ENCODE peak calls at places on chromosome 14, in seven cellular contexts. One of them, this sample, is unnamed.

GRCh38 chr14:65833256-65833880 is 420.8 kb downstream of the FUT8 start:
- DNase-seq in GM04504: no peak
- DNase-seq in omental fat pad: no peak
- DNase-seq in cardiac fibroblast: no peak
- DNase-seq in T-helper 9 cell: no peak
- DNase-seq in Panc1: no peak
- DNase-seq in T-helper 2 cell: no peak
- DNase-seq in this sample: no peak

GRCh38 chr14:74289801-74290200 is 12.9 kb downstream of the ABCD4 start:
- DNase-seq in GM04504: no peak
- DNase-seq in omental fat pad: no peak
- DNase-seq in cardiac fibroblast: no peak
- DNase-seq in T-helper 9 cell: no peak
- DNase-seq in Panc1: no peak
- DNase-seq in T-helper 2 cell: no peak
- DNase-seq in this sample: no peak

GRCh38 chr14:38404100-38404541 is 148.2 kb upstream of the CLEC14A start:
- DNase-seq in GM04504: peak; percentile 79
- DNase-seq in omental fat pad: no peak
- DNase-seq in cardiac fibroblast: peak; percentile 90
- DNase-seq in T-helper 9 cell: no peak
- DNase-seq in Panc1: no peak
- DNase-seq in T-helper 2 cell: no peak
- DNase-seq in this sample: no peak

GRCh38 chr14:21385170-21385904 is 1.5 kb upstream of the SUPT16H start:
- DNase-seq in GM04504: no peak
- DNase-seq in omental fat pad: no peak
- DNase-seq in cardiac fibroblast: no peak
- DNase-seq in T-helper 9 cell: no peak
- DNase-seq in Panc1: no peak
- DNase-seq in T-helper 2 cell: no peak
- DNase-seq in this sample: no peak

GRCh38 chr14:21072781-21073339 is 2.8 kb downstream of the ARHGEF40 start:
- DNase-seq in GM04504: no peak
- DNase-seq in omental fat pad: no peak
- DNase-seq in cardiac fibroblast: no peak
- DNase-seq in T-helper 9 cell: no peak
- DNase-seq in Panc1: no peak
- DNase-seq in T-helper 2 cell: no peak
- DNase-seq in this sample: no peak

GRCh38 chr14:43729149-43729548 is 777.9 kb downstream of the FSCB start:
- DNase-seq in GM04504: no peak
- DNase-seq in omental fat pad: no peak
- DNase-seq in cardiac fibroblast: no peak
- DNase-seq in T-helper 9 cell: no peak
- DNase-seq in Panc1: no peak
- DNase-seq in T-helper 2 cell: no peak
- DNase-seq in this sample: no peak

GRCh38 chr14:105496831-105497591 is 6.0 kb downstream of the TEDC1 start:
- DNase-seq in GM04504: no peak
- DNase-seq in omental fat pad: no peak
- DNase-seq in cardiac fibroblast: no peak
- DNase-seq in T-helper 9 cell: no peak
- DNase-seq in Panc1: no peak
- DNase-seq in T-helper 2 cell: no peak
- DNase-seq in this sample: no peak

GRCh38 chr14:92988786-92989755 is 66.1 kb downstream of the CHGA start:
- DNase-seq in GM04504: no peak
- DNase-seq in omental fat pad: no peak
- DNase-seq in cardiac fibroblast: no peak
- DNase-seq in T-helper 9 cell: no peak
- DNase-seq in Panc1: no peak
- DNase-seq in T-helper 2 cell: no peak
- DNase-seq in this sample: no peak

GRCh38 chr14:89853976-89854693 is 100.4 kb downstream of the EFCAB11 start:
- DNase-seq in GM04504: no peak
- DNase-seq in omental fat pad: no peak
- DNase-seq in cardiac fibroblast: no peak
- DNase-seq in T-helper 9 cell: no peak
- DNase-seq in Panc1: no peak
- DNase-seq in T-helper 2 cell: no peak
- DNase-seq in this sample: no peak

GRCh38 chr14:67485501-67486095 is 2.9 kb downstream of the TMEM229B start:
- DNase-seq in GM04504: no peak
- DNase-seq in omental fat pad: no peak
- DNase-seq in cardiac fibroblast: peak; percentile 7
- DNase-seq in T-helper 9 cell: no peak
- DNase-seq in Panc1: no peak
- DNase-seq in T-helper 2 cell: no peak
- DNase-seq in this sample: no peak

GRCh38 chr14:105850853-105851581 is 324.6 kb downstream of the TMEM121 start:
- DNase-seq in GM04504: no peak
- DNase-seq in omental fat pad: no peak
- DNase-seq in cardiac fibroblast: no peak
- DNase-seq in T-helper 9 cell: no peak
- DNase-seq in Panc1: no peak
- DNase-seq in T-helper 2 cell: no peak
- DNase-seq in this sample: no peak

GRCh38 chr14:92613008-92613658 is 99.6 kb downstream of the RIN3 start:
- DNase-seq in GM04504: no peak
- DNase-seq in omental fat pad: no peak
- DNase-seq in cardiac fibroblast: no peak
- DNase-seq in T-helper 9 cell: peak; percentile 50
- DNase-seq in Panc1: no peak
- DNase-seq in T-helper 2 cell: no peak
- DNase-seq in this sample: no peak

GRCh38 chr14:101476931-101477553 is 84.3 kb upstream of the DIO3 start:
- DNase-seq in GM04504: no peak
- DNase-seq in omental fat pad: peak; percentile 2
- DNase-seq in cardiac fibroblast: no peak
- DNase-seq in T-helper 9 cell: no peak
- DNase-seq in Panc1: peak; percentile 65
- DNase-seq in T-helper 2 cell: no peak
- DNase-seq in this sample: no peak

GRCh38 chr14:80425686-80426085 is 214.4 kb upstream of the DIO2 start:
- DNase-seq in GM04504: peak; percentile 80
- DNase-seq in omental fat pad: no peak
- DNase-seq in cardiac fibroblast: peak; percentile 98
- DNase-seq in T-helper 9 cell: no peak
- DNase-seq in Panc1: peak; percentile 24
- DNase-seq in T-helper 2 cell: no peak
- DNase-seq in this sample: peak; percentile 82

GRCh38 chr14:76867536-76868452 is 41.6 kb downstream of the LRRC74A start:
- DNase-seq in GM04504: no peak
- DNase-seq in omental fat pad: no peak
- DNase-seq in cardiac fibroblast: no peak
- DNase-seq in T-helper 9 cell: peak; percentile 11
- DNase-seq in Panc1: no peak
- DNase-seq in T-helper 2 cell: no peak
- DNase-seq in this sample: no peak

GRCh38 chr14:99133563-99134332 is 138.2 kb downstream of the BCL11B start:
- DNase-seq in GM04504: no peak
- DNase-seq in omental fat pad: no peak
- DNase-seq in cardiac fibroblast: no peak
- DNase-seq in T-helper 9 cell: no peak
- DNase-seq in Panc1: no peak
- DNase-seq in T-helper 2 cell: no peak
- DNase-seq in this sample: no peak

GRCh38 chr14:22159049-22159448 is 430.0 kb downstream of the DAD1 start:
- DNase-seq in GM04504: no peak
- DNase-seq in omental fat pad: no peak
- DNase-seq in cardiac fibroblast: no peak
- DNase-seq in T-helper 9 cell: no peak
- DNase-seq in Panc1: no peak
- DNase-seq in T-helper 2 cell: no peak
- DNase-seq in this sample: peak; percentile 89

GRCh38 chr14:104107101-104107581 is 21.6 kb downstream of the ASPG start:
- DNase-seq in GM04504: no peak
- DNase-seq in omental fat pad: no peak
- DNase-seq in cardiac fibroblast: no peak
- DNase-seq in T-helper 9 cell: no peak
- DNase-seq in Panc1: no peak
- DNase-seq in T-helper 2 cell: no peak
- DNase-seq in this sample: no peak

GRCh38 chr14:76773188-76773885 is 12.1 kb downstream of the VASH1 start:
- DNase-seq in GM04504: peak; percentile 55
- DNase-seq in omental fat pad: no peak
- DNase-seq in cardiac fibroblast: peak; percentile 80
- DNase-seq in T-helper 9 cell: no peak
- DNase-seq in Panc1: no peak
- DNase-seq in T-helper 2 cell: no peak
- DNase-seq in this sample: peak; percentile 40

GRCh38 chr14:53668861-53669260 is 287.8 kb downstream of the BMP4 start:
- DNase-seq in GM04504: no peak
- DNase-seq in omental fat pad: no peak
- DNase-seq in cardiac fibroblast: no peak
- DNase-seq in T-helper 9 cell: no peak
- DNase-seq in Panc1: no peak
- DNase-seq in T-helper 2 cell: no peak
- DNase-seq in this sample: no peak

GRCh38 chr14:45254771-45255170 is 1.8 kb upstream of the MIS18BP1 start:
- DNase-seq in GM04504: no peak
- DNase-seq in omental fat pad: no peak
- DNase-seq in cardiac fibroblast: no peak
- DNase-seq in T-helper 9 cell: no peak
- DNase-seq in Panc1: no peak
- DNase-seq in T-helper 2 cell: no peak
- DNase-seq in this sample: no peak

GRCh38 chr14:21395450-21395849 is 11.6 kb upstream of the SUPT16H start:
- DNase-seq in GM04504: no peak
- DNase-seq in omental fat pad: no peak
- DNase-seq in cardiac fibroblast: no peak
- DNase-seq in T-helper 9 cell: no peak
- DNase-seq in Panc1: no peak
- DNase-seq in T-helper 2 cell: no peak
- DNase-seq in this sample: no peak

GRCh38 chr14:63542231-63542999 is 762 bp downstream of the PPP2R5E start:
- DNase-seq in GM04504: no peak
- DNase-seq in omental fat pad: no peak
- DNase-seq in cardiac fibroblast: peak; percentile 26
- DNase-seq in T-helper 9 cell: peak; percentile 4
- DNase-seq in Panc1: no peak
- DNase-seq in T-helper 2 cell: no peak
- DNase-seq in this sample: no peak

GRCh38 chr14:93009471-93010117 is 86.6 kb downstream of the CHGA start:
- DNase-seq in GM04504: no peak
- DNase-seq in omental fat pad: no peak
- DNase-seq in cardiac fibroblast: peak; percentile 37
- DNase-seq in T-helper 9 cell: no peak
- DNase-seq in Panc1: no peak
- DNase-seq in T-helper 2 cell: no peak
- DNase-seq in this sample: no peak

This sample was measured in epithelial cell of prostate.